ENCODE peak calls at places on chromosomes 7 and 10, in four cellular contexts. T is GM12878, K is K562, H is HepG2. G is an unnamed sample.

GRCh38 chr10:114982989-114983388 is 45.0 kb downstream of the TRUB1 start:
- DNase-seq in T (no peak), K (no peak), H (no peak), G (no peak)

GRCh38 chr7:158087196-158087595 is 500.4 kb downstream of the PTPRN2 start:
- DNase-seq in T (no peak), K (no peak), H (no peak), G (no peak)

GRCh38 chr10:117720931-117721826 is 178.6 kb downstream of the EMX2 start:
- DNase-seq in T (no peak), K (no peak), H (no peak), G (peak; percentile 69)

GRCh38 chr10:3538850-3539531 is 246.0 kb downstream of the KLF6 start:
- DNase-seq in T (no peak), K (peak; percentile 23), H (no peak), G (no peak)

GRCh38 chr10:112235920-112236319 is 47.3 kb upstream of the TECTB start:
- DNase-seq in T (no peak), K (no peak), H (no peak), G (no peak)

GRCh38 chr10:95573953-95574604 is 12.9 kb upstream of the SORBS1 start:
- DNase-seq in T (no peak), K (no peak), H (no peak), G (no peak)

GRCh38 chr7:33719059-33719581 is 186.2 kb upstream of the BMPER start:
- DNase-seq in T (no peak), K (no peak), H (no peak), G (no peak)

GRCh38 chr7:105020926-105021325 is 6.9 kb downstream of the KMT2E start:
- DNase-seq in T (no peak), K (no peak), H (no peak), G (no peak)

GRCh38 chr10:124324451-124324850 is 94.3 kb downstream of the OAT start:
- DNase-seq in T (no peak), K (no peak), H (no peak), G (no peak)

GRCh38 chr7:152866125-152866524 is 106.6 kb downstream of the ACTR3B start:
- DNase-seq in T (no peak), K (no peak), H (no peak), G (no peak)

GRCh38 chr7:2624293-2624881 is 7.4 kb upstream of the TTYH3 start:
- DNase-seq in T (no peak), K (peak; percentile 50), H (no peak), G (no peak)

GRCh38 chr10:22317121-22317370 is 858 bp downstream of the COMMD3 start:
- DNase-seq in T (no peak), K (no peak), H (no peak), G (no peak)

GRCh38 chr10:99403674-99404073 is 26.8 kb downstream of the GOT1 start:
- DNase-seq in T (no peak), K (no peak), H (no peak), G (no peak)

GRCh38 chr10:12634532-12634931 is 285.2 kb downstream of the CAMK1D start:
- DNase-seq in T (no peak), K (no peak), H (no peak), G (no peak)

GRCh38 chr7:30068117-30068516 is 39.9 kb downstream of the PLEKHA8 start:
- DNase-seq in T (no peak), K (no peak), H (no peak), G (no peak)

GRCh38 chr7:132436121-132436520 is 140.1 kb downstream of the PLXNA4 start:
- DNase-seq in T (no peak), K (no peak), H (no peak), G (no peak)

GRCh38 chr10:29949411-29950011 is 109.9 kb downstream of the JCAD start:
- DNase-seq in T (no peak), K (no peak), H (no peak), G (no peak)

GRCh38 chr7:55092186-55092976 is 73.6 kb downstream of the EGFR start:
- DNase-seq in T (no peak), K (no peak), H (no peak), G (no peak)

GRCh38 chr7:30313348-30313747 is 29.0 kb downstream of the ZNRF2 start:
- DNase-seq in T (no peak), K (no peak), H (no peak), G (no peak)

GRCh38 chr7:152411389-152411788 is 24.4 kb downstream of the KMT2C start:
- DNase-seq in T (no peak), K (no peak), H (no peak), G (peak; percentile 90)

GRCh38 chr10:104293021-104293420 is 24.0 kb downstream of the GSTO2 start:
- DNase-seq in T (no peak), K (no peak), H (no peak), G (no peak)

GRCh38 chr7:34108150-34108549 is 202.8 kb downstream of the BMPER start:
- DNase-seq in T (no peak), K (no peak), H (no peak), G (no peak)

GRCh38 chr10:121526801-121527221 is 71.4 kb downstream of the FGFR2 start:
- DNase-seq in T (no peak), K (no peak), H (no peak), G (no peak)

GRCh38 chr7:53095731-53096501 is 60.5 kb downstream of the POM121L12 start:
- DNase-seq in T (no peak), K (no peak), H (no peak), G (no peak)

GRCh38 chr10:93468532-93469213 is 13.5 kb downstream of the MYOF start:
- DNase-seq in T (no peak), K (no peak), H (peak; percentile 25), G (no peak)

GRCh38 chr10:62153191-62153590 is 115.5 kb downstream of the RTKN2 start:
- DNase-seq in T (no peak), K (no peak), H (no peak), G (no peak)

DNA sequence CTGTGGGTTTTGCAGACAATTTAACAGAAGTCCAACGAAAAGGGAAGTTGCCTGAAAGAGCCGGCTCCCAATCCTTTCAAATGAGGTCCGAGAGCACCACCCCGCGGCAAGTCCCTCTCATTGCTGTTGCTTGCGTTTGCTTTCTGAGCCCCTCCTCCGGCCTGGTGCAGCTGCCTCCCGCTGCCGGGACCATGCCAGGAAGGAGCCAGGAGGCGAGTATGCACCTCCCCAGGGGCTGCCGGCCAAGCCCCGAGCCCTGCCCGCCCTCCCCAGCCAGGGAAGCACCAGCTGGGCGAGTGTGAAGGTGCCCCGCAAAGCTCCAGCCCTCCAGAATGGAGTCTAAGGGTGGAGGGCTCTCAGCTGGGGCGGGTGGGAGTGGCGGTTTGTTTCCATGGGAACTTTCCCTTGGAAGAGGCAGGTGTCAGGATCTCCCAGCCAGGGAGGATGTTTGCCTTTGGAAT is 25.8 kb upstream of the PPP2R2D start:
- DNase-seq in T (no peak), K (peak; percentile 73), H (peak; percentile 62), G (peak; percentile 95)
- TF ChIP-seq JUNB in T (no peak), K (no peak), H (no peak), G (no peak)

GRCh38 chr10:5960070-5960972 is 17.0 kb downstream of the IL15RA start:
- DNase-seq in T (no peak), K (peak; percentile 67), H (no peak), G (no peak)
- H2AFZ ChIP-seq in T (no peak overlapping the region), K (no peak overlapping the region), H (no peak overlapping the region), G (no peak overlapping the region)

DNA sequence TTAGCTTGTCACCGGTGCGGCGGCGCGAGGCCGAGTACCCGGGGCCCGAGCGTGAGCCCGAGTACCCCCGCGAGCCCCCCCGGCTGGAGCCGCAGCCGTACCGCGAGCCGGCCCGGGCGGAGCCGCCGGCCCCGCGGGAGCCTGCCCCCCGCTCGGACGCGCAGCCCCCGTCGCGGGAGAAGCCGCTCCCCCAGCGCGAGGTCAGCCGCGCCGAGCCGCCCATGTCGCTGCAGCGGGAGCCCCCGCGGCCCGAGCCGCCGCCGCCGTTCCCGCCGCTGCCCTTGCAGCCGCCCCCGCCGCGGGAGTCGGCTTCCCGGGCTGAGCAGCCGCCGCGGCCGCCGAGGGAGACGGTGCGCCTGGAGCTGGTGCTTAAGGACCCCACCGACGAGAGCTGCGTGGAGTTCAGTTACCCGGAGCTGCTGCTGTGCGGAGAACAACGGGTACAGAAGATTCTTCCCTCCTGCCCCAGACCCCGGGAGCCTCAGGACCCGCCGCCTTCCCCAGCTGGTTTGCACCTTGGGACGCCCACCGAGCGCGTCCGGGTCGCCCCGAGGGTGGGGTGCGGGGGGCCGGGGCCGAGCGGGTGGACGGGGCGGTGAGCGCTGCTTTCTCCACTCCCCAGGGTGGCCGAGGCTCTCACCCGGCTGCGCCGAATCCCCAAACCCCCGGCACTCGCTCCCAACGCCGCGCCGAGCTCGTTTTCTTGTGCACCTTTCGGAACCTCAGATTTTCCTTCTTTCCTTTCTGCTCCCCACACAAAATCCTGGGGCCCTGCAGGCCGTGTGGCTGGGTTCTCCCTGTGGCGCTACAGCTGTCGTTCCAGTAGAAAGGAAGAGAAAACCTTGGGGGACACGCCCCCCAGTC is 708 bp downstream of the UBN2 start:
- DNase-seq in T (no peak), K (peak; percentile 72), H (peak; percentile 58), G (peak; percentile 60)
- TF ChIP-seq JUNB in T (no peak), K (no peak), H (no peak), G (no peak)

GRCh38 chr7:112362796-112363195 is 87.5 kb upstream of the IFRD1 start:
- DNase-seq in T (no peak), K (no peak), H (no peak), G (peak; percentile 33)
- H2AFZ ChIP-seq in T (no peak overlapping the region), K (no peak overlapping the region), H (no peak overlapping the region), G (peak overlapping the region; percentile 11)

DNA sequence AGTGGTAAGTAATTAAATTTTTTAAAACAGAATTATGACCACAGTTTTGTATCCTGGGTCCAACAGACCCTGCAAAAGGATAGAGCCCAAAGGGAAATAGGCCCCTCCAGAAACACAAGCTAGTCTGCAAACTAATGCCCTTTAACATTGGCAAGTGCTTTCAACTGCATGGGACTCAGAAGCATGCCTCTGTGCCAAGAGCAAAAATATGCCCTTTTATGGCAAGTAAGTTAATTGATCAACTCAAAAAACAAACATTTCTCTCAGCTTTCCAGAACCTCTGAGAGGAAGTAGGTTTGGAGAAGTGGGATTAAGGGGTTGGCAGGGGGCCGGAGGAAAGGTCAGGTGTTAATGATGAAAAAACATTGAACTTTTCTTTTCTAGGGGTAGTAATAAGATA is 186.6 kb upstream of the PRSS1 start:
- DNase-seq in T (no peak), K (no peak), H (no peak), G (no peak)
- TF ChIP-seq JUNB in T (no peak), K (no peak), H (no peak), G (no peak)

DNA sequence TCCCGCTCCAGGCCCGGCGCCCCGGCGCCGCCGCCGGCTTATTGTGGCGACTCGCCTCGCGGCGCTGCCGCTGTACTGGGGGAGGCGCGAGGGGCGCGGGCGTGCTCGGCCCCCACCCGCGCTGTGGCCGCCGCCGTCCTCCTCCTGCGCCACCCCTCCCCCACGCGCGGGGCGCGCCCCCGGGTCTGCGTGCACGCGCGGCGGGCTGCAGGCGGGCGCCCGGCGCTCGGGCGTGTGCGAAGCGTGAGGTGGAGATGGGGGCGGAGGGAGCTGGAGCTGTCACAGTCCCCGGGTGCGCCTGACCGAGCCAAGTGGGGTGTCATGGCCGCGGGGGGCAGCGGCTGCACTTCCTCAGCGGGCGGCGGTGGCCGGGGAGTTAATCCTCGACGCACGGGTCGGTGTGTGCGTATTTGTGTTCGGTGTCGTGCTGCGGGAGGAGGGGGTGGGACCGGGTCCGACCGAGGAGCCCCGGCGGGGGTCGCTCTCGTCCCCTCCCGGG is 672 bp downstream of the LCOR start:
- DNase-seq in T (no peak), K (peak; percentile 83), H (peak; percentile 58), G (peak; percentile 76)
- H2AFZ ChIP-seq in T (peak overlapping the region; percentile 54), K (no peak overlapping the region), H (no peak overlapping the region), G (no peak overlapping the region)

G was measured in GM23338.